ENCODE peak calls at places on chromosomes 6 and 20, in nine cellular contexts. One of them, this sample, is unnamed.

GRCh38 chr6:63351995-63352586 is 32.3 kb upstream of the LGSN start:
- DNase-seq in esophagus muscularis mucosa: no peak
- DNase-seq in left ventricle myocardium inferior: no peak
- DNase-seq in left lung: no peak
- DNase-seq in lung: no peak
- DNase-seq in keratinocyte: no peak
- DNase-seq in progenitor cell of endocrine pancreas: no peak
- DNase-seq in RWPE2: no peak
- DNase-seq in cardiac fibroblast: peak; percentile 80
- DNase-seq in this sample: peak; percentile 28

GRCh38 chr6:169799474-169799926 is 48.1 kb downstream of the ERMARD start:
- DNase-seq in esophagus muscularis mucosa: peak; percentile 21
- DNase-seq in RWPE2: no peak
- DNase-seq in left lung: no peak
- DNase-seq in keratinocyte: no peak
- DNase-seq in left ventricle myocardium inferior: no peak
- DNase-seq in progenitor cell of endocrine pancreas: no peak
- DNase-seq in lung: no peak
- DNase-seq in cardiac fibroblast: no peak
- DNase-seq in this sample: no peak

GRCh38 chr6:44053760-44054556 is 73.3 kb downstream of the MRPL14 start:
- DNase-seq in RWPE2: no peak
- DNase-seq in esophagus muscularis mucosa: no peak
- DNase-seq in cardiac fibroblast: peak; percentile 65
- DNase-seq in keratinocyte: no peak
- DNase-seq in left lung: no peak
- DNase-seq in progenitor cell of endocrine pancreas: no peak
- DNase-seq in left ventricle myocardium inferior: no peak
- DNase-seq in lung: no peak
- DNase-seq in this sample: no peak

GRCh38 chr6:170262481-170263088 is 28.3 kb downstream of the DLL1 start:
- DNase-seq in left ventricle myocardium inferior: no peak
- DNase-seq in keratinocyte: no peak
- DNase-seq in cardiac fibroblast: no peak
- DNase-seq in lung: no peak
- DNase-seq in left lung: peak; percentile 57
- DNase-seq in esophagus muscularis mucosa: no peak
- DNase-seq in progenitor cell of endocrine pancreas: no peak
- DNase-seq in RWPE2: peak; percentile 31
- DNase-seq in this sample: no peak

GRCh38 chr6:144439016-144439415 is 153.9 kb downstream of the UTRN start:
- DNase-seq in left lung: no peak
- DNase-seq in progenitor cell of endocrine pancreas: no peak
- DNase-seq in esophagus muscularis mucosa: no peak
- DNase-seq in RWPE2: no peak
- DNase-seq in keratinocyte: no peak
- DNase-seq in left ventricle myocardium inferior: no peak
- DNase-seq in lung: no peak
- DNase-seq in cardiac fibroblast: no peak
- DNase-seq in this sample: no peak

GRCh38 chr6:111620168-111620567 is 14.5 kb upstream of the TRAF3IP2 start:
- DNase-seq in cardiac fibroblast: no peak
- DNase-seq in left ventricle myocardium inferior: no peak
- DNase-seq in lung: no peak
- DNase-seq in RWPE2: no peak
- DNase-seq in left lung: no peak
- DNase-seq in progenitor cell of endocrine pancreas: no peak
- DNase-seq in esophagus muscularis mucosa: no peak
- DNase-seq in keratinocyte: no peak
- DNase-seq in this sample: no peak

GRCh38 chr6:42394151-42394550 is 57.6 kb downstream of the TRERF1 start:
- DNase-seq in lung: no peak
- DNase-seq in cardiac fibroblast: no peak
- DNase-seq in RWPE2: no peak
- DNase-seq in left lung: no peak
- DNase-seq in progenitor cell of endocrine pancreas: no peak
- DNase-seq in keratinocyte: no peak
- DNase-seq in esophagus muscularis mucosa: no peak
- DNase-seq in left ventricle myocardium inferior: no peak
- DNase-seq in this sample: no peak

GRCh38 chr20:35001596-35002362 is 46.1 kb downstream of the MYH7B start:
- DNase-seq in keratinocyte: no peak
- DNase-seq in left ventricle myocardium inferior: peak; percentile 12
- DNase-seq in RWPE2: peak; percentile 86
- DNase-seq in progenitor cell of endocrine pancreas: no peak
- DNase-seq in esophagus muscularis mucosa: no peak
- DNase-seq in left lung: peak; percentile 66
- DNase-seq in cardiac fibroblast: no peak
- DNase-seq in lung: no peak
- DNase-seq in this sample: no peak

GRCh38 chr20:50646483-50646996 is 44.8 kb downstream of the RIPOR3 start:
- DNase-seq in cardiac fibroblast: peak; percentile 90
- DNase-seq in keratinocyte: no peak
- DNase-seq in left lung: no peak
- DNase-seq in left ventricle myocardium inferior: no peak
- DNase-seq in esophagus muscularis mucosa: no peak
- DNase-seq in lung: no peak
- DNase-seq in progenitor cell of endocrine pancreas: no peak
- DNase-seq in RWPE2: no peak
- DNase-seq in this sample: no peak

GRCh38 chr6:12101048-12101447 is 88.9 kb downstream of the HIVEP1 start:
- DNase-seq in left lung: no peak
- DNase-seq in progenitor cell of endocrine pancreas: no peak
- DNase-seq in lung: no peak
- DNase-seq in esophagus muscularis mucosa: no peak
- DNase-seq in left ventricle myocardium inferior: no peak
- DNase-seq in keratinocyte: no peak
- DNase-seq in RWPE2: no peak
- DNase-seq in cardiac fibroblast: no peak
- DNase-seq in this sample: no peak

GRCh38 chr6:31144970-31145340 is 6.1 kb upstream of the PSORS1C2 start:
- DNase-seq in left ventricle myocardium inferior: no peak
- DNase-seq in esophagus muscularis mucosa: no peak
- DNase-seq in lung: no peak
- DNase-seq in progenitor cell of endocrine pancreas: no peak
- DNase-seq in cardiac fibroblast: no peak
- DNase-seq in left lung: no peak
- DNase-seq in RWPE2: no peak
- DNase-seq in keratinocyte: no peak
- DNase-seq in this sample: no peak

GRCh38 chr6:169241688-169242350 is 11.8 kb downstream of the THBS2 start:
- DNase-seq in lung: no peak
- DNase-seq in RWPE2: no peak
- DNase-seq in left lung: no peak
- DNase-seq in left ventricle myocardium inferior: no peak
- DNase-seq in progenitor cell of endocrine pancreas: no peak
- DNase-seq in esophagus muscularis mucosa: no peak
- DNase-seq in keratinocyte: no peak
- DNase-seq in cardiac fibroblast: no peak
- DNase-seq in this sample: no peak

GRCh38 chr6:25027221-25027916 is 91.6 kb upstream of the RIPOR2 start:
- DNase-seq in left lung: peak; percentile 71
- DNase-seq in keratinocyte: no peak
- DNase-seq in lung: peak; percentile 50
- DNase-seq in RWPE2: no peak
- DNase-seq in left ventricle myocardium inferior: no peak
- DNase-seq in progenitor cell of endocrine pancreas: no peak
- DNase-seq in cardiac fibroblast: no peak
- DNase-seq in esophagus muscularis mucosa: no peak
- DNase-seq in this sample: peak; percentile 79

GRCh38 chr6:75205776-75206334 is at the start of gene COL12A1:
- DNase-seq in keratinocyte: peak; percentile 86
- DNase-seq in left lung: peak; percentile 93
- DNase-seq in cardiac fibroblast: peak; percentile 99
- DNase-seq in lung: peak; percentile 94
- DNase-seq in RWPE2: peak; percentile 97
- DNase-seq in progenitor cell of endocrine pancreas: peak; percentile 35
- DNase-seq in left ventricle myocardium inferior: peak; percentile 91
- DNase-seq in esophagus muscularis mucosa: peak; percentile 98
- DNase-seq in this sample: peak; percentile 20

GRCh38 chr20:51062065-51062464 is 39.2 kb upstream of the KCNG1 start:
- DNase-seq in lung: no peak
- DNase-seq in RWPE2: no peak
- DNase-seq in progenitor cell of endocrine pancreas: no peak
- DNase-seq in cardiac fibroblast: no peak
- DNase-seq in esophagus muscularis mucosa: no peak
- DNase-seq in keratinocyte: no peak
- DNase-seq in left lung: no peak
- DNase-seq in left ventricle myocardium inferior: no peak
- DNase-seq in this sample: no peak

GRCh38 chr6:41677430-41678045 is 39.3 kb downstream of the MDFI start:
- DNase-seq in left lung: no peak
- DNase-seq in keratinocyte: no peak
- DNase-seq in esophagus muscularis mucosa: no peak
- DNase-seq in lung: no peak
- DNase-seq in cardiac fibroblast: no peak
- DNase-seq in left ventricle myocardium inferior: no peak
- DNase-seq in RWPE2: no peak
- DNase-seq in progenitor cell of endocrine pancreas: no peak
- DNase-seq in this sample: no peak

GRCh38 chr6:73523434-73524123 is 2.7 kb upstream of the EEF1A1 start:
- DNase-seq in keratinocyte: no peak
- DNase-seq in left lung: peak; percentile 93
- DNase-seq in left ventricle myocardium inferior: peak; percentile 61
- DNase-seq in cardiac fibroblast: peak; percentile 34
- DNase-seq in RWPE2: peak; percentile 66
- DNase-seq in lung: peak; percentile 78
- DNase-seq in progenitor cell of endocrine pancreas: peak; percentile 18
- DNase-seq in esophagus muscularis mucosa: no peak
- DNase-seq in this sample: peak; percentile 78
- TF ChIP-seq CTCF in keratinocyte: no peak
- TF ChIP-seq CTCF in left lung: no peak
- TF ChIP-seq CTCF in left ventricle myocardium inferior: no peak
- TF ChIP-seq CTCF in cardiac fibroblast: no peak
- TF ChIP-seq CTCF in RWPE2: no peak
- TF ChIP-seq CTCF in lung: no peak
- TF ChIP-seq CTCF in progenitor cell of endocrine pancreas: no peak
- TF ChIP-seq CTCF in esophagus muscularis mucosa: no peak
- TF ChIP-seq CTCF in this sample: no peak

DNA sequence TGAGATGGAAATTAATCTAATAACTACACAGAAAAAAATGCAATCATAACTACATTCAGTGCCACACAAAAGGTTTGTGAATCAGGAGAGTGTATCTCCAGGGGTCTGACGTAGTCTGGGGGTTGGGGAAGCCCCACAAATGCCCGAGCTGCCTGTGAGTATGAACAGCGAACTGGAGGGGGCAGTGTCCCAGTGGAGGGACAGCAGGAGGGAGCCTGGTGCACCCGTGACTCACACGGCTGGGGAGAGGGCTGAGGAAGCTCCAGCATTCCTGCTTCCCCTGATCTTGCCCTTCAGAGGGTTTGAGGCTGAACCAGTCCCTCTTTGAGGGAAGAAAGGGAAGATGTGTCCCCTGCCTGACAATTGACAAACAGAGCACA is 78.9 kb downstream of the CDH26 start:
- DNase-seq in left ventricle myocardium inferior: no peak
- DNase-seq in keratinocyte: no peak
- DNase-seq in lung: no peak
- DNase-seq in cardiac fibroblast: no peak
- DNase-seq in RWPE2: peak; percentile 80
- DNase-seq in progenitor cell of endocrine pancreas: no peak
- DNase-seq in left lung: no peak
- DNase-seq in esophagus muscularis mucosa: peak; percentile 47
- DNase-seq in this sample: no peak
- TF ChIP-seq CTCF in left ventricle myocardium inferior: no peak
- TF ChIP-seq CTCF in keratinocyte: peak; percentile 41
- TF ChIP-seq CTCF in lung: no peak
- TF ChIP-seq CTCF in cardiac fibroblast: peak; percentile 2
- TF ChIP-seq CTCF in RWPE2: peak; percentile 26
- TF ChIP-seq CTCF in progenitor cell of endocrine pancreas: peak; percentile 29
- TF ChIP-seq CTCF in left lung: no peak
- TF ChIP-seq CTCF in esophagus muscularis mucosa: no peak
- TF ChIP-seq CTCF in this sample: no peak

DNA sequence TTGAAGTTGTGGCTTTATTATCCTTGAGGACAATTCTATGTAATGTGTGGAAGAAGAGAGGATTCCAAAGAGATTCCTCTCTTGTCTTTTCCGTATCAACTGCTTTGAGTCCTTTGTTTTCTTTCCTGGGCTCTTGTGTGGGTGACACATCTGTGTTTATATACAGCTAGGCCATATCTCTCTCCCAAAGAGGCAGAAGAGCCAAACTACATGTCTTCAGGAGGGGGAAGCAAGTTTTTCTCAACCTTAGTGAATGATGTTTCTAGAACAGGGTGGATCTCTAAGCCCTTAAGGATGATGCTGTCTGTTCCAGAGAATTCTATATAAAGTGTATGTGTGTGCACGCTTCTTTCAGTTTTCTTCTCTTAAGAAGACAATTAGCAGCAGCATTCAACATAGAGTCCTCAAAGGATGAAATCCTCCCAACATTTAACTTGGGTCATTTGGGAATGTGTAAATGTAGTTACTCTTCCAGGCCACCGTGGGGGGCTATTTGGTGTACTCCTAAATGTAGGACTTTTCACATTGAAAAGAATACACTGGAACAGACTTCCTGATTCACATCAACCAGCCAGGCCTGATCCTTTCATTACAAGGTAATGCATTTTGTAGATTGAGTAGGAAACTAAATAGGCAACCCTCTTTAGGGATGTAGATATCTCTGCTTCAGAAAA is 92.8 kb upstream of the EEF1E1 start:
- DNase-seq in left lung: no peak
- DNase-seq in cardiac fibroblast: no peak
- DNase-seq in keratinocyte: no peak
- DNase-seq in left ventricle myocardium inferior: no peak
- DNase-seq in RWPE2: no peak
- DNase-seq in lung: no peak
- DNase-seq in progenitor cell of endocrine pancreas: no peak
- DNase-seq in esophagus muscularis mucosa: no peak
- DNase-seq in this sample: no peak
- TF ChIP-seq CTCF in left lung: no peak
- TF ChIP-seq CTCF in cardiac fibroblast: no peak
- TF ChIP-seq CTCF in keratinocyte: no peak
- TF ChIP-seq CTCF in left ventricle myocardium inferior: no peak
- TF ChIP-seq CTCF in RWPE2: no peak
- TF ChIP-seq CTCF in lung: no peak
- TF ChIP-seq CTCF in progenitor cell of endocrine pancreas: peak; percentile 63
- TF ChIP-seq CTCF in esophagus muscularis mucosa: no peak
- TF ChIP-seq CTCF in this sample: no peak

DNA sequence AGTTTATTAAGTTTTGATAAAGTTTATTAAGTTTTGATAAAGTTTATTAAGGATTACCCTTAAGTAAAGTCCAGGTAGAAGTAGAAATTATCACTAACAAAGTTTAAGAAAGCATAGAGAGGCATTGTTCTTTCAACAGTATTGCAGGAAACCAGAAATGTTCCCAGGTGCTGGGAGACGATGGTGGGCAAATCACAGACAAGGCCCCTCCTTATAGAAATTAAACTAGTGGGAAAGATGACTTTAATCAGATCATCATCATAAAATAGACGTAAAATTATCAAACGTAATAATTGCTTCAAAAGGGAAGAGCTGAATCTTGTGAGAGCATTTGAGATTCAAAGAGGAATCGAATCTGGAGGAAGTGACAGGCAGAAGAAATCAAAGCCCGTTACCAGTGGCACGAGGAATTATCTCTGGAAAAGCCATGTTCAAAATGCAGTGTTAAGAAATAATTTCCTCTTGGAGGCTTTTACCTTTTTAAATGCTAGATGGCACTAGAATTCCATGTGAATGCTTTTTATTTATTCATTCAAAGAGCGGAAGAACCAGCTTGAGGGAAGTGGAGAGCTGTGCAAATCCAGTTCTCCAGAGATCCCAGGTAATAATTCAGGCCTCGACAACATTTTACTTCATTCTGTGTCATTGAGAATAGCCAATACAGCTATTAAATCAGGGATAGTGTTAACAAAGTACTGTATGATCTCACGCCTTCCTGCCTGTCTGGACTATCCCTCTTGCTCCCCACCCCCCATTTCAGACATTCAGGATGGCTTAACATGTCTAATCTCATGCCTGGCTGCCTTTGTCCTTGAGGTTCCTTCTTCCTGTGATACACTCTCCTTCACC is 1.0 kb upstream of the APMAP start:
- DNase-seq in lung: no peak
- DNase-seq in left ventricle myocardium inferior: no peak
- DNase-seq in progenitor cell of endocrine pancreas: no peak
- DNase-seq in esophagus muscularis mucosa: no peak
- DNase-seq in keratinocyte: no peak
- DNase-seq in cardiac fibroblast: peak; percentile 69
- DNase-seq in RWPE2: no peak
- DNase-seq in left lung: no peak
- DNase-seq in this sample: no peak
- TF ChIP-seq CTCF in lung: peak; percentile 12
- TF ChIP-seq CTCF in left ventricle myocardium inferior: peak; percentile 58
- TF ChIP-seq CTCF in progenitor cell of endocrine pancreas: peak; percentile 20
- TF ChIP-seq CTCF in esophagus muscularis mucosa: peak; percentile 47
- TF ChIP-seq CTCF in keratinocyte: no peak
- TF ChIP-seq CTCF in cardiac fibroblast: peak; percentile 24
- TF ChIP-seq CTCF in RWPE2: peak; percentile 61
- TF ChIP-seq CTCF in left lung: peak; percentile 39
- TF ChIP-seq CTCF in this sample: no peak

This sample was measured in GM20000.